ENCODE peak calls at places on chromosomes 16 and 17, in five cellular contexts. G, S, J, Q and A are unnamed samples.

GRCh38 chr17:67316776-67317175 is 49.6 kb downstream of the PSMD12 start:
- DNase-seq in G (no peak), S (no peak), J (no peak), Q (no peak), A (no peak)

GRCh38 chr17:17781591-17782424 is 55.0 kb downstream of the SREBF1 start:
- DNase-seq in J (peak), S (peak), G (peak), Q (no peak), A (peak)

GRCh38 chr17:73151888-73152633 is 12.7 kb upstream of the SSTR2 start:
- DNase-seq in G (no peak), S (no peak), J (no peak), Q (no peak), A (no peak)

GRCh38 chr16:4611337-4612023 is 3.2 kb downstream of the UBALD1 start:
- DNase-seq in J (no peak), G (no peak), S (peak), Q (no peak), A (no peak)

GRCh38 chr17:29698019-29698777 is 75.5 kb upstream of the CORO6 start:
- DNase-seq in J (no peak), G (no peak), Q (no peak), S (no peak), A (no peak)

GRCh38 chr16:74666010-74666421 is 661 bp downstream of the RFWD3 start:
- DNase-seq in S (no peak), Q (no peak), G (no peak), J (no peak), A (no peak)

GRCh38 chr16:47142469-47143328 is 1.0 kb downstream of the NETO2 start:
- DNase-seq in G (peak), J (peak), Q (no peak), S (peak), A (peak)

GRCh38 chr17:80064696-80065095 is 28.3 kb downstream of the CCDC40 start:
- DNase-seq in Q (no peak), S (no peak), J (no peak), G (no peak), A (no peak)

GRCh38 chr17:77472837-77473214 is 332.1 kb downstream of the SEC14L1 start:
- DNase-seq in S (no peak), J (no peak), G (no peak), Q (no peak), A (no peak)

GRCh38 chr16:1518626-1519135 is 14.8 kb upstream of the TMEM204 start:
- DNase-seq in Q (no peak), G (no peak), J (no peak), S (no peak), A (no peak)

GRCh38 chr16:53932975-53933374 is 229.0 kb downstream of the FTO start:
- DNase-seq in G (no peak), J (no peak), S (no peak), Q (no peak), A (no peak)
- H2BK15ac ChIP-seq in G (no peak), J (no peak), S (no peak), Q (no peak), A (no peak)

DNA sequence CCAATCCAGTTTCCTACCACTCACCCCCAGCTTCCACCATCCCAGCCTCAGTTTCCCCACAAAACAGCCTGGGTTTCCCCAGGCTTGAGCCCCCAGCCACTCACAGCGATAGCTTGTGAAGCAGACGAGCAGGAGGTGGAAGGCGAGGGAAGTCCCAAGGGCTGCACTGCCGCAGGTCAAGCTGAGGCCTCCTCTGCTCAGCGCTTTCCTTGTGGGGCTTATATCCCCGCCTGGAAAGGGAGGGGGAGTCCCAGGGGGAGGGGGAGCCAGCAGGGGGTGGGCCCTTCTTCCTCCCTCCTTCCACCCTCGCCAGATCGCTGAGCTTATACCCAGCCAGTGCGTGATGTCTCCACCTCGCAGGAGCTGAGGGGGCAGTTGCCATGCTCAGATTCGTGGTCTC is at the start of gene PYY:
- DNase-seq in J (no peak), G (peak), Q (no peak), S (no peak), A (no peak)
- H3K4me2 ChIP-seq in J (peak), G (peak), Q (peak), S (no peak), A (peak)

DNA sequence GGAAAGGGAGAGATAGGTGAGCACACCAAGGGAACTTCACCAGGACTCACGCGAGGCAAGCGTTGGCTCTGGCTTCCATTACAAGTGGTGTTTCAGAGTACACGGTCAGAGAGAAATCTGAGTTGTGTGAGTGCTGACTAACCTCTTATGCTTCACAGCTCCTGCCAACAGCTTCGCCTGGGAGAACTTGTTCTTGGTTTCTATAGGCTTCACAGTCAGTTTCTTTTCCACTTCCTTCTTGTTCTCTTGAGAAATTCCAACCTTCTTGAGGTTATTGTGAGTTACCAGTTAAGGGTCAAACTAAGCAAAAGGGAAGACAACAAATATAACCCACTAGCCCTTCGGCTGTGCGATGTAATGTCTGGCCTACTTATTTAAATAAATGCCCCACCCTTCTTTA is 18.9 kb downstream of the PSME3IP1 start:
- DNase-seq in J (no peak), G (no peak), Q (no peak), S (peak), A (no peak)
- H2BK15ac ChIP-seq in J (no peak), G (no peak), Q (no peak), S (no peak), A (no peak)

DNA sequence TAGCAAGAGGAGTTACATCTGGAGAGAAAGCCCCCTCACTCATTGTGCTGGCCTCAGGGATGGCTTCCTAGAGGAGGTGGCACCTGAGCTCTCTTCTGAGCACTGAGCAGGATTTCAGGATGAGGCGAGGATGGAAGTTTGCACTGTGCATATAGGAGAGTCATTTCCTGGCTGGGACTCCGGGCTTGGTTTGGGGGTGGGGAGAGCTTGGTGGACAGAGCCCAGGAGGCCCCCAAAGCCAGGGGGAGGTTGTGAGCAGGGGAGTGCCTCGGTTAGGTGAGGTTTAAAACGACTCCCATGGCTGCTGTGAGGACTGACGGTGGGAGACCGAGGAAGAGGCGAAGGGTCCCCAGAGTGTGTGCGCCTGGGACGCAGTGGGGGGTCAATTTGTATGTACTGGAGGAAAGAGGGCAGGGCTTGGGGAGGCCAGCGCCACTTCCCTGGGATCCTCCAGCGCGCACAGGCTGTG is 1.2 kb downstream of the CAMKK1 start:
- DNase-seq in S (peak), Q (no peak), G (no peak), J (no peak), A (no peak)
- H3K4me2 ChIP-seq in S (peak), Q (peak), G (peak), J (peak), A (peak)

DNA sequence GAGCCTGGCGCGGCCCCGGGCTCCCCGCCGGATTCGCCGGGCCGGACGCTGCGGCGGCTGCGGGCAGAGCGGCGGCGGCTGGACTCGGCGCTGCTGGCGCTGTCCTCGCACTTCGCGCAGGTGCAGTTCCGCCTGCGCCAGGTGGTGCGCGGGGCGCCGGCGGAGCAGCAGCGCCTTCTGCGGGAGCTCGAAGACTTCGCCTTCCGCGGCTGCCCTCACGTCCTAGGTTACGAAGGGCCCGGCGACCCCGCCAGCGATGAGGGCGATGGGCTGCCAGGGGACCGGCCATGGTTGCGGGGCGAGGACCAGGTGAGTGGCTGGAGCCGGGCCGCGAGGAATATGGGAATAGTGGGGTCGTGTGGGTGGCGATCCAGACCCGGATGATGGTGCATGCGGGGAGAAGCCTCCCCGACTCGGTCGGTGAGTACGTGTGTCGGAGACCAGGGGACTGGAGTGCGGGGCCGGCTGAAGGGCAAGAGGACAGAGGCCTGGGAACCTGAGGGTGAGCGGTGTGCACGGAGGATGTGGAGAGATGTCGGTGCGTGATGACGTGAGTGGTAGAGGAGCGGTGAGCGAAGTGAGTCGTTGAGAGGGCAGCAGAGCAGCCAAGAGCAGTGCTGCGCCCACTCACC is 517 bp downstream of the RUNDC1 start:
- DNase-seq in G (peak), S (peak), Q (no peak), J (peak), A (peak)
- H2BK15ac ChIP-seq in G (no peak), S (no peak), Q (no peak), J (no peak), A (no peak)

GRCh38 chr16:11310997-11311561 is 29.9 kb upstream of the PRM1 start:
- DNase-seq in G (no peak), J (no peak), Q (no peak), S (no peak), A (no peak)
- H3K4me2 ChIP-seq in G (no peak), J (no peak), Q (no peak), S (no peak), A (no peak)

DNA sequence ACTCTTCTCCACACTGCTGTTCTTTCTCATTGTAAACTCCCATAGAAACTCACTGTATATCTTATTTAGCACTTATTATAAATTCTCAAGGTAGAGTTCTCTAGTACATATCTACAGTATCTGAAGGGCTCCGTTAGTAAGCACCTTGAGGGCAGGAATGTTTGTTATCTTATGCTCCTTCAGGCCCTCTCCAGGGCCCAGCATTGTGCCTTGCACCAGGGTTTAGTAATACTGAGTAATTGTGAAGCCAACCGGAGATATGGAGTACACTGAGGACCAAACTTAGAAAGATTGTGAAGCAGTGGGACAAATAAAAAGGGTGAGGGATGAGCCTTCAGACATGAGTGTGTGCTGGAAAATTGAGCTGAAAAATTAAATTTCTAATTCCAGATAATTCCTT is 26.4 kb downstream of the RNF43 start:
- DNase-seq in Q (no peak), J (no peak), S (no peak), G (no peak), A (no peak)
- H2BK15ac ChIP-seq in Q (no peak), J (no peak), S (no peak), G (no peak), A (no peak)

DNA sequence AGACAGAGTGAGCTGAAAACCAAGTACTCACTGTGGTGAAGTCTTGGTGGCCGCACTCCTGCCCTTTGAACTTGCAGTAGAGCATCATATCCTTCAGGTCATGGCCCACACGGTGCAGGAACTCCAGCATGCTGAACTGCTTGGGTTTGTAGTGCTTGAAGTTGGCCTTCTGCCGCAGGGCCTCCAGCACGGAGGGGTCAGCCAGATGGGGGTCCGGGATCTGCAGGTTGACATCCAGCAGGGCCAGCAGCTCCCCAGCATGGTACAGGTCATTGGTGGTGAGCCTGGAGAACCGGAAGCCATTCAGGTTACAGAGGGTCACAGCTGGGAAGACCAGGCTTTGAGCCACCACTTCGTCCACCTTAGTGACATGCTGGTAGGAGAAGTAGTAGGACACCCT is 99.1 kb upstream of the CCL2 start:
- DNase-seq in Q (no peak), S (no peak), G (no peak), J (no peak), A (no peak)
- H3K4me2 ChIP-seq in Q (peak), S (no peak), G (peak), J (peak), A (no peak)

DNA sequence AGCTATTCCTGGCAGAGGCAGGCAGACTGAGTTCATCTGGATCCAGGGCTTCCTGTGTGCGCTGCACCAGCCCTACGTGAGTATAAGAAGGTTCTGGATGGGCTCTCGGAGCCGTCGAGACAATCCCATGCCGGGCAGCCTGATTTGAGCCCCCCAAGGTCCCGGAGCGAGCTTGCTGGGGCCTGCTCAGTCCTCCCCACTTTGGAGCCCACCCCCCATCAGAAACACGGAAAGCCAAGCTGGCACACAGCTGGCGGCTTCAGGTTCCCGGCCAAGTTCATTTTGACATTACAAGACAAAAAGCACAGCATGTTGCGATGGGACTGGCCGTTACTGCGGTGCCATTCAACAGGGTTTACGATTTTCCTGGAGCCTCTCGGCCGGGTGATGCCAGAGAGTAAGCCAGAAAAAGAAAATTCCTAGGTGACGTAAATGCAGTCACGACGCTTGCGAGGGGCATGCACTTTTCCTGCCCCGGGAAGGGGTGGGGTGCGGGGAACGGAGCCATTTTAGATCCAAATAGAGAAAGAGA is 167.2 kb upstream of the FOXF1 start:
- DNase-seq in Q (no peak), J (no peak), G (no peak), S (peak), A (no peak)
- H2BK15ac ChIP-seq in Q (no peak), J (no peak), G (no peak), S (peak), A (no peak)